ENCODE peak calls at places on chromosomes 12 and 14, in nine cellular contexts. One of them, this sample, is unnamed.

GRCh38 chr12:96195845-96196451 is 1.8 kb downstream of the ELK3 start:
- DNase-seq in endothelial cell of umbilical vein: peak
- DNase-seq in A549: peak
- DNase-seq in heart left ventricle: no peak
- DNase-seq in Calu3: peak
- DNase-seq in BJ: no peak
- DNase-seq in lower leg skin: no peak
- DNase-seq in psoas muscle: no peak
- DNase-seq in brain microvascular endothelial cell: peak
- DNase-seq in this sample: peak

GRCh38 chr14:95309261-95310051 is 10.3 kb downstream of the CLMN start:
- DNase-seq in endothelial cell of umbilical vein: no peak
- DNase-seq in A549: no peak
- DNase-seq in heart left ventricle: no peak
- DNase-seq in Calu3: no peak
- DNase-seq in BJ: no peak
- DNase-seq in lower leg skin: no peak
- DNase-seq in psoas muscle: no peak
- DNase-seq in brain microvascular endothelial cell: no peak
- DNase-seq in this sample: no peak

GRCh38 chr14:94970937-94971730 is 186.2 kb downstream of the DICER1 start:
- DNase-seq in endothelial cell of umbilical vein: no peak
- DNase-seq in A549: no peak
- DNase-seq in heart left ventricle: no peak
- DNase-seq in Calu3: no peak
- DNase-seq in BJ: no peak
- DNase-seq in lower leg skin: peak
- DNase-seq in psoas muscle: peak
- DNase-seq in brain microvascular endothelial cell: no peak
- DNase-seq in this sample: peak

GRCh38 chr12:132402831-132403416 is 73.5 kb upstream of the GALNT9 start:
- DNase-seq in endothelial cell of umbilical vein: no peak
- DNase-seq in A549: no peak
- DNase-seq in heart left ventricle: no peak
- DNase-seq in Calu3: no peak
- DNase-seq in BJ: no peak
- DNase-seq in lower leg skin: no peak
- DNase-seq in psoas muscle: no peak
- DNase-seq in brain microvascular endothelial cell: no peak
- DNase-seq in this sample: no peak

GRCh38 chr14:74964787-74965769 is 9.7 kb upstream of the PGF start:
- DNase-seq in endothelial cell of umbilical vein: peak
- DNase-seq in A549: no peak
- DNase-seq in heart left ventricle: no peak
- DNase-seq in Calu3: no peak
- DNase-seq in BJ: no peak
- DNase-seq in lower leg skin: no peak
- DNase-seq in psoas muscle: no peak
- DNase-seq in brain microvascular endothelial cell: no peak
- DNase-seq in this sample: peak

GRCh38 chr14:53792909-53793308 is 163.7 kb downstream of the BMP4 start:
- DNase-seq in endothelial cell of umbilical vein: no peak
- DNase-seq in A549: no peak
- DNase-seq in heart left ventricle: no peak
- DNase-seq in Calu3: peak
- DNase-seq in BJ: no peak
- DNase-seq in lower leg skin: no peak
- DNase-seq in psoas muscle: no peak
- DNase-seq in brain microvascular endothelial cell: no peak
- DNase-seq in this sample: no peak

GRCh38 chr12:28026701-28027100 is 54.2 kb upstream of the PTHLH start:
- DNase-seq in endothelial cell of umbilical vein: no peak
- DNase-seq in A549: peak
- DNase-seq in heart left ventricle: no peak
- DNase-seq in Calu3: no peak
- DNase-seq in BJ: no peak
- DNase-seq in lower leg skin: no peak
- DNase-seq in psoas muscle: no peak
- DNase-seq in brain microvascular endothelial cell: no peak
- DNase-seq in this sample: no peak

GRCh38 chr12:27383429-27384260 is 51.0 kb downstream of the BMAL2 start:
- DNase-seq in endothelial cell of umbilical vein: peak
- DNase-seq in A549: peak
- DNase-seq in heart left ventricle: peak
- DNase-seq in Calu3: peak
- DNase-seq in BJ: peak
- DNase-seq in lower leg skin: peak
- DNase-seq in psoas muscle: peak
- DNase-seq in brain microvascular endothelial cell: peak
- DNase-seq in this sample: peak

GRCh38 chr12:37672655-37673260 is 643.8 kb upstream of the ALG10B start:
- DNase-seq in endothelial cell of umbilical vein: no peak
- DNase-seq in A549: peak
- DNase-seq in heart left ventricle: no peak
- DNase-seq in Calu3: no peak
- DNase-seq in BJ: no peak
- DNase-seq in lower leg skin: no peak
- DNase-seq in psoas muscle: no peak
- DNase-seq in brain microvascular endothelial cell: no peak
- DNase-seq in this sample: no peak

GRCh38 chr14:99687284-99688209 is 3.4 kb downstream of the CYP46A1 start:
- DNase-seq in endothelial cell of umbilical vein: no peak
- DNase-seq in A549: no peak
- DNase-seq in heart left ventricle: no peak
- DNase-seq in Calu3: peak
- DNase-seq in BJ: no peak
- DNase-seq in lower leg skin: peak
- DNase-seq in psoas muscle: no peak
- DNase-seq in brain microvascular endothelial cell: no peak
- DNase-seq in this sample: no peak

GRCh38 chr12:116528498-116528897 is 30.7 kb upstream of the MAP1LC3B2 start:
- DNase-seq in endothelial cell of umbilical vein: no peak
- DNase-seq in A549: peak
- DNase-seq in heart left ventricle: no peak
- DNase-seq in Calu3: no peak
- DNase-seq in BJ: no peak
- DNase-seq in lower leg skin: no peak
- DNase-seq in psoas muscle: no peak
- DNase-seq in brain microvascular endothelial cell: no peak
- DNase-seq in this sample: peak

GRCh38 chr14:63273717-63274673 is 44.7 kb downstream of the GPHB5 start:
- DNase-seq in endothelial cell of umbilical vein: no peak
- DNase-seq in A549: no peak
- DNase-seq in heart left ventricle: peak
- DNase-seq in Calu3: no peak
- DNase-seq in BJ: no peak
- DNase-seq in lower leg skin: no peak
- DNase-seq in psoas muscle: no peak
- DNase-seq in brain microvascular endothelial cell: no peak
- DNase-seq in this sample: no peak

GRCh38 chr12:43893670-43894069 is 57.8 kb downstream of the TMEM117 start:
- DNase-seq in endothelial cell of umbilical vein: no peak
- DNase-seq in A549: no peak
- DNase-seq in heart left ventricle: no peak
- DNase-seq in Calu3: no peak
- DNase-seq in BJ: no peak
- DNase-seq in lower leg skin: no peak
- DNase-seq in psoas muscle: peak
- DNase-seq in brain microvascular endothelial cell: peak
- DNase-seq in this sample: no peak

DNA sequence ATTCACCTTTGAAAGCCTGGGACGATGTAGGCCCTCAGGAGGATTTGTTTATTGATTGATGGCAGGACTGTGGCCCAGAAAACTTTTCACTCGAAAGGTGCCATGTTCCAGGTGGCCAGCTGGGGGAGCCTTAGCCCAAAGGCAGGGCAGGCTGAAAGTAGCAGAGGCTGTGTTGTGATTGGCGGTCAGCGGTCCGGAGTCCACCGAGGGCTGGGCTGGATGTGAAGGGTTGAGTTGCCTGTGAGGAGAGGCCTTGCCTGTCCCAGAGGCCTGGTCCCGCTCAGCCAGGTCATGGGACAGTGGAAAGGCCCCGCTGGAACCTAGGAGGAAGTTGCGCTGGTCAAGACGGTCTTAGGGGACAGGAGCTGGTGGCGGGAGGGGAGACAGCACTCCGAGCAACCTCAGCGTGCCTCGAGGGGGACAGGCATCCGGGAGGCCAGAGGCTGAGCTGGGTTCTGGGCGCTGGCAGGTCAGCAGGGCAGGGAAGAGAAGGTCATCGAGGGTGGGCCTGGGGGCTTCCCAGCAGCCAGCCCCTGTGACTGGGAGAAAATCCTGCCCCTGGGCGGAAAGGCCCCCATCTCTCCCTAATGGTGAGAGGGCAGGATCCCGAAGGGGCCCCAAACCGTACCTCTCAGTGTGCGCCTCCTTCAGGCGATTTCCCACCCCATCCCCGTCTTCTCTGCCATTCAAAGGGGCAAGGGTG is 26.3 kb downstream of the CMA1 start:
- DNase-seq in endothelial cell of umbilical vein: peak
- DNase-seq in A549: peak
- DNase-seq in heart left ventricle: no peak
- DNase-seq in Calu3: peak
- DNase-seq in BJ: no peak
- DNase-seq in lower leg skin: no peak
- DNase-seq in psoas muscle: peak
- DNase-seq in brain microvascular endothelial cell: peak
- DNase-seq in this sample: peak
- TF ChIP-seq CTCF in endothelial cell of umbilical vein: peak
- TF ChIP-seq CTCF in A549: peak
- TF ChIP-seq CTCF in heart left ventricle: peak
- TF ChIP-seq CTCF in Calu3: peak
- TF ChIP-seq CTCF in BJ: peak
- TF ChIP-seq CTCF in lower leg skin: no peak
- TF ChIP-seq CTCF in psoas muscle: peak
- TF ChIP-seq CTCF in brain microvascular endothelial cell: peak
- TF ChIP-seq CTCF in this sample: peak

DNA sequence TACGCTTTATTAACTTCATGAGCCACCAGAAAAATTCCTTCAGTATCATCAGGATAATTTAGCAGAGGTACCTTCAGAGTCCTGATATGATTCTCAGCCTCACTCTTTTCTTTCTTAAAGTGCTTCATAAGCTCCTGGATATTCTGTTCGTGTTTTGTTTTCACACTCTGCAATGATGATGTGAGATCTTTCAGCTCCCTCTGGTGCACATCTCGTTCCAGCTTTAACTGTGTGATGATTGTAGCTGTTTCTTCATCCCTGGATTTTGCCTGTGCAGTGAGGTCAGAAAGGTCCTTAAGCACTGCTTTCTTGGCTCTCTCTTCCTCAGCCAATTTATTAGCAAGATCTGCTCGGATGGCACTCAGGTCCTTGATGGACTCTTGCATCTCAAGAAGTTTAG is 156.7 kb downstream of the CEP128 start:
- DNase-seq in endothelial cell of umbilical vein: no peak
- DNase-seq in A549: peak
- DNase-seq in heart left ventricle: no peak
- DNase-seq in Calu3: no peak
- DNase-seq in BJ: peak
- DNase-seq in lower leg skin: no peak
- DNase-seq in psoas muscle: no peak
- DNase-seq in brain microvascular endothelial cell: peak
- DNase-seq in this sample: peak
- TF ChIP-seq CTCF in endothelial cell of umbilical vein: no peak
- TF ChIP-seq CTCF in A549: no peak
- TF ChIP-seq CTCF in heart left ventricle: no peak
- TF ChIP-seq CTCF in Calu3: no peak
- TF ChIP-seq CTCF in BJ: peak
- TF ChIP-seq CTCF in lower leg skin: no peak
- TF ChIP-seq CTCF in psoas muscle: no peak
- TF ChIP-seq CTCF in brain microvascular endothelial cell: peak
- TF ChIP-seq CTCF in this sample: no peak

DNA sequence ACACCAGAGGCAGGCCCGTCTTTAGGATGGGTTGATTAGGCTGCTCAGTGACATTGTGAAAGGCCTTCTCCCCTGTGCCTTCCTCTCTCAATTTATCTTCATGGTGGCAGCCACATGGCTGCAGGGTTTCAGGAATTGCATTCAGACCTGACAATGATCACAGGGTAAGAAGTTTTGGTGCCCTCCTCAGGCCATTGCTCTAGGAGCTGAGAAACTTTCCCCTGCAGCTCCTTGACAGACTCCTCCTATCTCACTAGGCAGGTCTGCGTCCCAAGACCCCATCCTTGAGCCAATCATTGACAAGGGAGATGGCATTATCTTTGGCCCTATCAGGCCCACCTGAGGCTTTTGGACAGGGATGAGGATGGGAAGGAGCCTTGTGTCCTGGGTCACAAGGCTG is 57.4 kb upstream of the ANO4 start:
- DNase-seq in endothelial cell of umbilical vein: no peak
- DNase-seq in A549: peak
- DNase-seq in heart left ventricle: no peak
- DNase-seq in Calu3: no peak
- DNase-seq in BJ: no peak
- DNase-seq in lower leg skin: peak
- DNase-seq in psoas muscle: no peak
- DNase-seq in brain microvascular endothelial cell: no peak
- DNase-seq in this sample: no peak
- TF ChIP-seq CTCF in endothelial cell of umbilical vein: no peak
- TF ChIP-seq CTCF in A549: no peak
- TF ChIP-seq CTCF in heart left ventricle: no peak
- TF ChIP-seq CTCF in Calu3: no peak
- TF ChIP-seq CTCF in BJ: no peak
- TF ChIP-seq CTCF in lower leg skin: no peak
- TF ChIP-seq CTCF in psoas muscle: no peak
- TF ChIP-seq CTCF in brain microvascular endothelial cell: no peak
- TF ChIP-seq CTCF in this sample: no peak

GRCh38 chr14:66404051-66404450 is 82.1 kb upstream of the CCDC196 start:
- DNase-seq in endothelial cell of umbilical vein: no peak
- DNase-seq in A549: no peak
- DNase-seq in heart left ventricle: no peak
- DNase-seq in Calu3: no peak
- DNase-seq in BJ: no peak
- DNase-seq in lower leg skin: no peak
- DNase-seq in psoas muscle: no peak
- DNase-seq in brain microvascular endothelial cell: no peak
- DNase-seq in this sample: no peak

GRCh38 chr14:66403183-66403582 is 83.0 kb upstream of the CCDC196 start:
- DNase-seq in endothelial cell of umbilical vein: peak
- DNase-seq in A549: peak
- DNase-seq in heart left ventricle: no peak
- DNase-seq in Calu3: no peak
- DNase-seq in BJ: no peak
- DNase-seq in lower leg skin: no peak
- DNase-seq in psoas muscle: no peak
- DNase-seq in brain microvascular endothelial cell: peak
- DNase-seq in this sample: peak

GRCh38 chr14:66405158-66405557 is 81.0 kb upstream of the CCDC196 start:
- DNase-seq in endothelial cell of umbilical vein: no peak
- DNase-seq in A549: no peak
- DNase-seq in heart left ventricle: no peak
- DNase-seq in Calu3: peak
- DNase-seq in BJ: no peak
- DNase-seq in lower leg skin: no peak
- DNase-seq in psoas muscle: no peak
- DNase-seq in brain microvascular endothelial cell: peak
- DNase-seq in this sample: peak

GRCh38 chr14:66398437-66398836 is 87.7 kb upstream of the CCDC196 start:
- DNase-seq in endothelial cell of umbilical vein: no peak
- DNase-seq in A549: no peak
- DNase-seq in heart left ventricle: no peak
- DNase-seq in Calu3: no peak
- DNase-seq in BJ: no peak
- DNase-seq in lower leg skin: no peak
- DNase-seq in psoas muscle: no peak
- DNase-seq in brain microvascular endothelial cell: no peak
- DNase-seq in this sample: no peak

GRCh38 chr14:66401447-66402095 is 84.6 kb upstream of the CCDC196 start:
- DNase-seq in endothelial cell of umbilical vein: peak
- DNase-seq in A549: peak
- DNase-seq in heart left ventricle: no peak
- DNase-seq in Calu3: peak
- DNase-seq in BJ: no peak
- DNase-seq in lower leg skin: no peak
- DNase-seq in psoas muscle: no peak
- DNase-seq in brain microvascular endothelial cell: peak
- DNase-seq in this sample: peak
- TF ChIP-seq CTCF in endothelial cell of umbilical vein: peak
- TF ChIP-seq CTCF in A549: peak
- TF ChIP-seq CTCF in heart left ventricle: peak
- TF ChIP-seq CTCF in Calu3: peak
- TF ChIP-seq CTCF in BJ: peak
- TF ChIP-seq CTCF in lower leg skin: no peak
- TF ChIP-seq CTCF in psoas muscle: peak
- TF ChIP-seq CTCF in brain microvascular endothelial cell: peak
- TF ChIP-seq CTCF in this sample: peak

This sample was measured in cardiac fibroblast.